ENCODE peak calls at places on chromosomes 2 and 18, in four cellular contexts. P is NCI-H748 treated with DMSO at 0.1 percent for 48 hours, M is spleen, R is thoracic aorta. E is an unnamed sample.

GRCh38 chr2:75157435-75157834 is 41.9 kb downstream of the TACR1 start:
- DNase-seq in M (no peak), R (no peak), P (no peak), E (no peak)

GRCh38 chr2:69567157-69567908 is 76.2 kb downstream of the AAK1 start:
- DNase-seq in R (no peak), P (no peak), M (no peak), E (no peak)

GRCh38 chr18:56575819-56576663 is 62.4 kb downstream of the TXNL1 start:
- DNase-seq in P (peak; percentile 49), R (no peak), M (no peak), E (no peak)

GRCh38 chr2:150400849-150401248 is 86.6 kb downstream of the RND3 start:
- DNase-seq in R (no peak), M (no peak), P (no peak), E (no peak)

GRCh38 chr2:144357623-144358400 is 162.1 kb downstream of the ZEB2 start:
- DNase-seq in M (no peak), P (no peak), R (no peak), E (no peak)

GRCh38 chr2:96148410-96149217 is 3.4 kb upstream of the DUSP2 start:
- DNase-seq in R (peak; percentile 67), M (peak; percentile 97), P (no peak), E (no peak)

GRCh38 chr18:34695300-34695699 is 14.8 kb upstream of the DTNA start:
- DNase-seq in R (no peak), M (no peak), P (peak; percentile 57), E (no peak)

GRCh38 chr2:169039702-169040101 is 8.6 kb upstream of the ABCB11 start:
- DNase-seq in M (no peak), P (no peak), R (no peak), E (no peak)

GRCh38 chr2:36973320-36973719 is 7.0 kb upstream of the STRN start:
- DNase-seq in M (no peak), R (no peak), P (no peak), E (no peak)

GRCh38 chr2:111205774-111206173 is 85.1 kb downstream of the BCL2L11 start:
- DNase-seq in R (no peak), M (no peak), P (no peak), E (no peak)

GRCh38 chr2:62654423-62654791 is 51.1 kb upstream of the EHBP1 start:
- DNase-seq in P (no peak), R (no peak), M (no peak), E (no peak)

E was measured in NCI-H2081 treated with DMSO at 0.1 percent for 48 hours.